ENCODE peak calls at places on chromosome 12, in seven cellular contexts. Y is mesendoderm, R is neuronal stem cell, I is H1, S is mesenchymal stem cell, C is H9, P is trophoblast cell. U is an unnamed sample.

GRCh38 chr12:124437621-124438414 is 129.6 kb downstream of the NCOR2 start:
- DNase-seq in Y (no peak), I (no peak), S (no peak), C (no peak), R (no peak), P (no peak), U (no peak)

GRCh38 chr12:103011974-103012763 is 54.7 kb downstream of the ASCL1 start:
- DNase-seq in S (no peak), C (no peak), Y (peak), P (no peak), I (no peak), R (no peak), U (no peak)

GRCh38 chr12:5873341-5873919 is 71.6 kb downstream of the ANO2 start:
- DNase-seq in S (no peak), Y (peak), I (no peak), R (no peak), C (peak), P (no peak), U (no peak)

GRCh38 chr12:67720383-67720856 is 71.9 kb downstream of the DYRK2 start:
- DNase-seq in I (no peak), Y (peak), C (no peak), S (peak), R (no peak), P (no peak), U (peak)

GRCh38 chr12:117363263-117363662 is 1.8 kb upstream of the NOS1 start:
- DNase-seq in C (no peak), Y (no peak), R (no peak), S (no peak), P (no peak), I (no peak), U (no peak)

GRCh38 chr12:112992541-112993398 is 14.5 kb downstream of the OAS2 start:
- DNase-seq in I (peak), Y (peak), C (peak), S (peak), R (peak), P (peak), U (peak)

GRCh38 chr12:102939670-102940222 is 17.7 kb upstream of the ASCL1 start:
- DNase-seq in C (no peak), Y (no peak), I (no peak), R (no peak), S (no peak), P (no peak), U (no peak)

GRCh38 chr12:69105101-69105613 is 134.2 kb upstream of the CPSF6 start:
- DNase-seq in R (no peak), S (no peak), Y (no peak), I (no peak), P (peak), C (no peak), U (no peak)

GRCh38 chr12:92603741-92604432 is 98.9 kb upstream of the PLEKHG7 start:
- DNase-seq in R (no peak), I (no peak), S (no peak), P (peak), Y (no peak), C (no peak), U (peak)

GRCh38 chr12:108744021-108744897 is 12.9 kb upstream of the CORO1C start:
- DNase-seq in P (no peak), I (no peak), C (no peak), S (no peak), Y (no peak), R (no peak), U (no peak)

GRCh38 chr12:61490732-61491498 is 769.3 kb upstream of the USP15 start:
- DNase-seq in S (peak), Y (no peak), C (no peak), R (no peak), I (no peak), P (no peak), U (no peak)

GRCh38 chr12:41442905-41443304 is 254.8 kb downstream of the PDZRN4 start:
- DNase-seq in P (no peak), R (no peak), S (peak), C (no peak), I (no peak), Y (no peak), U (no peak)

GRCh38 chr12:108750471-108751402 is 19.4 kb upstream of the CORO1C start:
- DNase-seq in C (peak), S (no peak), I (no peak), Y (no peak), P (no peak), R (no peak), U (no peak)

GRCh38 chr12:31965090-31965489 is 5.9 kb downstream of the RESF1 start:
- DNase-seq in R (no peak), I (no peak), S (no peak), P (no peak), C (no peak), Y (peak), U (no peak)

GRCh38 chr12:67981236-67982164 is 7.7 kb upstream of the IFNG-AS1 start:
- DNase-seq in Y (peak), I (no peak), R (no peak), C (no peak), P (peak), S (peak), U (peak)

GRCh38 chr12:90953956-90954421 is 987 bp downstream of the CCER1 start:
- DNase-seq in C (peak), Y (peak), P (peak), I (peak), S (no peak), R (no peak), U (no peak)

GRCh38 chr12:27462851-27463250 is 16.3 kb downstream of the SMCO2 start:
- DNase-seq in I (no peak), P (no peak), R (no peak), C (no peak), S (no peak), Y (no peak), U (no peak)

GRCh38 chr12:108704527-108704926 is 26.8 kb downstream of the CORO1C start:
- DNase-seq in I (no peak), S (no peak), R (no peak), C (no peak), P (peak), Y (no peak), U (no peak)

GRCh38 chr12:12473223-12473622 is 89.4 kb downstream of the DUSP16 start:
- DNase-seq in P (no peak), Y (no peak), I (no peak), R (no peak), S (no peak), C (no peak), U (no peak)

GRCh38 chr12:10182662-10183061 is 3.8 kb downstream of the TMEM52B start:
- DNase-seq in P (peak), S (peak), R (no peak), Y (no peak), C (no peak), I (no peak), U (peak)

GRCh38 chr12:90621927-90622326 is 333.0 kb downstream of the CCER1 start:
- DNase-seq in C (no peak), P (no peak), S (peak), R (no peak), Y (no peak), I (no peak), U (peak)

GRCh38 chr12:28497889-28498411 is 307.7 kb downstream of the CCDC91 start:
- DNase-seq in P (no peak), I (no peak), C (no peak), Y (no peak), S (no peak), R (no peak), U (peak)

GRCh38 chr12:41604830-41605229 is 416.7 kb downstream of the PDZRN4 start:
- DNase-seq in C (no peak), S (peak), I (no peak), R (no peak), Y (peak), P (peak), U (no peak)

GRCh38 chr12:47938594-47938993 is 24.8 kb upstream of the TMEM106C start:
- DNase-seq in I (no peak), P (no peak), Y (no peak), R (no peak), S (no peak), C (peak), U (no peak)

GRCh38 chr12:14126692-14127091 is 145.3 kb upstream of the GRIN2B start:
- DNase-seq in C (no peak), R (no peak), Y (no peak), P (no peak), I (no peak), S (no peak), U (no peak)

GRCh38 chr12:85733441-85733840 is 102.8 kb downstream of the RASSF9 start:
- DNase-seq in R (no peak), C (no peak), Y (no peak), S (peak), P (peak), I (no peak), U (peak)

GRCh38 chr12:19499030-19499429 is 59.7 kb downstream of the AEBP2 start:
- DNase-seq in Y (no peak), P (no peak), I (no peak), C (no peak), S (no peak), R (no peak), U (no peak)

DNA sequence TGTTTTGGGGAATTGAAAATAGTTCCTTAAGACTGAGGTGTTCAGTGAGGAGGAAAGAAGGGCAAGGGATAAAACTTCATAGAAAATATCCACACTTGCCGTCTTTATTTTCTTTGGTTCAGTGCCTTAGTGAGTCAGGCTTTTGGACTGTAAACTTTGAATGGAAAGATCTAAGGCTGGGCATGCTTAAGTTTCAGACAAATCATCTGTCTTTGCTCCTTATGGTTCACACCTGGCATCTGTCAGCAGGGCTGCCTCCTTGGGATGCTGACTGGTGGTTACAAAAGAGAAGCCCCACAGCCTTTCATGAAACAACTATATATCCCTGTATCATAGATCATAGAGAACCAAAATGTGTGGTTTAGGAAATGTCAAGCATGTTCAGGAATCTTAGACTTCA is 136.3 kb upstream of the PRICKLE1 start:
- DNase-seq in P (no peak), S (peak), C (no peak), R (no peak), I (no peak), Y (no peak), U (peak)
- H2BK120ac ChIP-seq in P (no peak), S (no peak), C (no peak), R (no peak), I (no peak), Y (no peak), U (peak)

GRCh38 chr12:51873251-51873994 is 14.5 kb upstream of the ANKRD33 start:
- DNase-seq in I (no peak), S (no peak), R (no peak), Y (no peak), P (no peak), C (no peak), U (no peak)
- H2BK120ac ChIP-seq in I (no peak), S (no peak), R (no peak), Y (no peak), P (no peak), C (no peak), U (no peak)

DNA sequence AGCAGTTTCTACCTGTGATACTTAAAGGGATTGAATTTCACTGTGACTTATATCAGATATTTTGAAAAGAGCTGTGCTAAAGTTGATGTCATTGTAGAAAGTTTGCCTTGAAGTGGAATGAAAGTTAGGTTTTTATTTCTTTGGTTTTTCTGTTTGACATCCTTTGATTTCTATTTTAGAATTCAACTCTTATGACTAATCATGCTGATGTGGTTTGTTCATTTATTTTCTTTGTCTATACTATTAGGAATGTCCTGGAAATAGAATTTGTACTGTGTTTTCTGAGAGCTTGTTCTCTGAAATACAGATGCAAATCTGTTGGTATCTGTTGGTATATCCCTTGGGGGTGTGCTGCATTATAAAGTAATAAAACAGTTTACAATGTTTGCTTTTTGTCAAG is 3.3 kb downstream of the CNOT2 start:
- DNase-seq in R (no peak), I (no peak), Y (no peak), S (no peak), C (no peak), P (no peak), U (peak)
- H2BK120ac ChIP-seq in R (no peak), I (no peak), Y (no peak), S (no peak), C (no peak), P (no peak), U (no peak)

GRCh38 chr12:129622566-129622965 is 281.3 kb downstream of the TMEM132D start:
- DNase-seq in S (no peak), R (no peak), I (no peak), C (no peak), P (no peak), Y (no peak), U (no peak)
- H2BK120ac ChIP-seq in S (no peak), R (no peak), I (no peak), C (no peak), P (no peak), Y (no peak), U (no peak)